ENCODE peak calls at places on chromosomes 3 and 15, in five cellular contexts. T, I, J, K and W are unnamed samples.

GRCh38 chr3:122932251-122932967 is 95.2 kb downstream of the SEMA5B start:
- DNase-seq in T (no peak), I (peak; percentile 49), J (no peak), K (no peak), W (no peak)

GRCh38 chr15:64692166-64692565 is 83.2 kb downstream of the RBPMS2 start:
- DNase-seq in T (no peak), I (no peak), J (no peak), K (no peak), W (no peak)

GRCh38 chr3:36701903-36702374 is 62.4 kb downstream of the DCLK3 start:
- DNase-seq in T (no peak), I (peak; percentile 95), J (no peak), K (no peak), W (no peak)

GRCh38 chr3:195853930-195854478 is 42.3 kb upstream of the MUC4 start:
- DNase-seq in T (no peak), I (no peak), J (no peak), K (no peak), W (no peak)

GRCh38 chr3:14457999-14458398 is 55.6 kb downstream of the SLC6A6 start:
- DNase-seq in T (no peak), I (no peak), J (no peak), K (no peak), W (no peak)

GRCh38 chr15:52790166-52790708 is at the start of gene ONECUT1:
- DNase-seq in T (peak; percentile 87), I (peak; percentile 33), J (peak; percentile 81), K (peak; percentile 74), W (no peak)

GRCh38 chr3:51340989-51341636 is 44.0 kb upstream of the MANF start:
- DNase-seq in T (no peak), I (peak; percentile 49), J (no peak), K (no peak), W (no peak)

GRCh38 chr15:73575636-73576247 is 57.4 kb downstream of the NPTN start:
- DNase-seq in T (no peak), I (peak; percentile 61), J (no peak), K (no peak), W (no peak)

GRCh38 chr15:100200287-100200772 is 141.4 kb downstream of the ADAMTS17 start:
- DNase-seq in T (no peak), I (no peak), J (no peak), K (no peak), W (no peak)

GRCh38 chr3:65334045-65334665 is 646.4 kb upstream of the ADAMTS9 start:
- DNase-seq in T (no peak), I (peak; percentile 6), J (no peak), K (no peak), W (no peak)

GRCh38 chr3:174659516-174659915 is 199.6 kb upstream of the NAALADL2 start:
- DNase-seq in T (no peak), I (no peak), J (peak; percentile 8), K (no peak), W (no peak)

GRCh38 chr3:169153614-169154013 is 509.9 kb downstream of the MECOM start:
- DNase-seq in T (no peak), I (no peak), J (no peak), K (no peak), W (no peak)

GRCh38 chr15:30953731-30954378 is 37.6 kb downstream of the MTMR10 start:
- DNase-seq in T (no peak), I (peak; percentile 97), J (no peak), K (no peak), W (no peak)

GRCh38 chr3:160381470-160381869 is 17.6 kb downstream of the IFT80 start:
- DNase-seq in T (no peak), I (peak; percentile 54), J (no peak), K (no peak), W (no peak)

GRCh38 chr15:92596623-92597022 is 59.0 kb downstream of the FAM174B start:
- DNase-seq in T (no peak), I (no peak), J (no peak), K (no peak), W (no peak)

GRCh38 chr15:92591275-92591674 is 64.3 kb downstream of the FAM174B start:
- DNase-seq in T (no peak), I (no peak), J (no peak), K (no peak), W (no peak)

GRCh38 chr15:92597548-92597947 is 58.0 kb downstream of the FAM174B start:
- DNase-seq in T (no peak), I (no peak), J (no peak), K (no peak), W (no peak)

GRCh38 chr15:92599394-92599970 is 56.1 kb downstream of the FAM174B start:
- DNase-seq in T (no peak), I (peak; percentile 6), J (no peak), K (no peak), W (no peak)

DNA sequence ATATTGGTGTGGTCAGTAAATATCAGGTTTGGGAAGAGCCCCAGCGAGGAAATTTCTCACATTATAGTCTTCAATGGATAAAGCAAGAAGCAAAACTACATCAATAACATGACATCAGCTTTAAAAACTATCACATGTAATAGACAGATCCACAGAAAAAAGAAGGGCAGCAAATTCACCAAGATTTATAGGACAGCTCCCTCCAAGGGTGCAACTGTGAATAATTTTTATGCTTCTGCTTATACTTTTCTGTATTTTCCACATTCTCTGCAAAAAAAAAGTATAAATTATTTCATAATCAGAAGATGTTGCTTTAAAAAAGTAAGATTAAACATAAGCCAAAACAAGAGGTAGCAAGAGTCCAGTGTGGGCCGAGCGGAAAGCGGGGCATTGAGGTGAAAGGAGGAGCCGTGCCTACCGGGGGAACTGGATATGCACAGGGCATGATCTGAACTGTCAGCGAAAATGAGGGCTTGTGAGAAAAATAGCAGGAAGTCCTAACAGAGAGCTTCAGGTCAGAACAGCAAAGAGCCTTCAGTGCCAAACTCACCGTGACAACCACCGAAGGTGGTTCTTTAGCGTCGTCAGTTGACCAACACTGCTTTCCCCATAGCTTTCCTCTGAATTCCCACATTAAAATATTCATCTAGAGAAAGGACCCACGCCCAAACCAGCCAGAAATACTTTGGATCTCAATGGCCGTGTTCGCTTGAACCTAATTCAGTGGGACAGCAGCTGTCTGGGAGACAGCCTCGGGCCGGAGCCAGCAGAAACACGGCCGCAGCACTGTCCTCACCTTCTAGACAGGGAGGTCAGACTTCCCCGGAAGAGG is 59.9 kb downstream of the FAM174B start:
- DNase-seq in T (no peak), I (no peak), J (no peak), K (no peak), W (no peak)
- TF ChIP-seq CTCF in T (no peak), I (no peak), J (no peak), K (no peak), W (no peak)

GRCh38 chr3:100710355-100711198 is 1.3 kb downstream of the TFG start:
- DNase-seq in T (peak; percentile 64), I (peak; percentile 83), J (peak; percentile 58), K (peak; percentile 21), W (no peak)
- TF ChIP-seq CTCF in T (no peak), I (peak; percentile 38), J (peak; percentile 42), K (no peak), W (no peak)

DNA sequence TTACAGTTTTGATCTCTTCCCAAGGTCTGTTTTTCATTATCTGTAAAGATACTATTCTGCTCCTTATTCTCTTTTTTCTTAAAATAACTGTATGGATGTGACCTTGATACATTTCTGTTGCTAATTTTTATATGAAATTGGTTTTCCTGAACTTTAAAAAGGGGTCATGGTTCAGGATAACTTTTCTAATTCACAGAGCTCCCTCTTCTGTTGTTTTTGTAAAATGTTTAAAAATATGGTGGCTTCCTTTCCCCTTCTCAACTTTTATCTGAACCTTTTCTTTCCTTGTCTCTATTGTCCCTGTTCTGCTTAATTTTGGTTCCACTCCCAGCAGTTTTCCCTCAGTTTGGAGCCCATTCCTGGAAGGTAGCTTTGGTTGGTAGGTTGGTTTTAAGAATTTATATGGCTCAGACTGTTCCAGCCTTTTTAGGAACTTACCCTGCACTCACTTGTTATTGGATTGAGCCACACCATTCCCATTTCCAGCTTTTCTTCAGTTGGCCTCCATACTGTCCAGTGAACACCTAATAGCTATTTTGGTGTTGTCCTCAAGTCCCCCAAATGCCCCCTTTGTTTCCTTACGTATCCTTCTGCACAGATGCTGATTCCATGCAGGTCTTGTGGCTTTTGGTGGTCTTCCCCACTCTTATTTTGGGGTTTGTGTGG is 70.3 kb downstream of the SLMAP start:
- DNase-seq in T (no peak), I (peak; percentile 33), J (no peak), K (no peak), W (no peak)
- TF ChIP-seq CTCF in T (no peak), I (peak; percentile 11), J (no peak), K (no peak), W (no peak)

DNA sequence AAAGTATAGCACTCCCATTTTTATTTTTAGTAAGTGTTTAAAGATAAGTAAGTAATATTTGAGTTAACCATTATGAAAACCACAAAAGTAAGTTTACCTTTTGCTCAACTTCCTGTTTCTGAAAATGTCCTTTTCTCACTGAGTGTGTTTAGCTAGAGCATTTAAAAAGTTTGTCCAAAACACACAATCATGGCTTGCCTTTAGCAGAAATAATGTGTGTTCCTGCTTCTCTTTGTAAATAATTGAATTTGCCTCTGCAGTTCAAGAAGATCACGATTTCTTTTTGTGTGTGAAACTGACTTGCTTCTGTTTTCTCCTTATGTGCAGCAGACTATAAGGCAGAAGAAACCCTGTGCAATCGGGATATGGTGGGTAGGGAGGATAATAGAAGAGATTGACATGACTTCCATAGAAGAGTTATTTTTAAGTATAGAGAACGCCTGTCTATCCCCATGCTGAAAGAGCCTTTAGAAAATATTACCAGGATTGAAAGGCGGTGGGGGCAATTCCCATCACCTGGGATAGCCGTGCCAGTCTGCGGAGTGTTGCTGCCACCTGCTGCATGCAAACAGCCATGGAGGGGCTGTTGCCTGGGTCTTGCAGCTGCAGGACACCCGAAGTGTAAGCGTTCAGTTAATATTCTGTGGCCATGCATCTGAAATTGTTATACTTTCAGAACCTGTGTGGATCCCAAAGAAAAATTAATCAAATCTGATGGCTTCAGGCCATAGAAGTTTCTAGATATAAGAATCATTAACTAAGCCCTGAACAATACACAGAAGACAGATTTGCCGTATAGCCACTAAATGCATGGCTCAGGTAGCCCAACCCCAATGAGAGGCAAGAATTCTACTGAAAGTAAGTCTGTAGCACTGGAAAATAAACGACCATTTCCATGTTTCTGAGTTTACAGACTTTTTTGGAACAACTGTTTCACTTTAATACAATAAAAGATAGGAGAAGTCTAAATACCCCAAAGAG is 2.4 kb upstream of the CD96 start:
- DNase-seq in T (peak; percentile 28), I (peak; percentile 58), J (peak; percentile 75), K (peak; percentile 32), W (no peak)
- TF ChIP-seq CTCF in T (peak; percentile 67), I (peak; percentile 78), J (peak; percentile 95), K (no peak), W (no peak)

GRCh38 chr3:146818301-146818700 is 213.2 kb upstream of the PLSCR5 start:
- DNase-seq in T (no peak), I (no peak), J (no peak), K (no peak), W (no peak)

GRCh38 chr3:146814601-146815315 is 209.6 kb upstream of the PLSCR5 start:
- DNase-seq in T (no peak), I (peak; percentile 78), J (no peak), K (no peak), W (no peak)

GRCh38 chr3:146813496-146813895 is 208.3 kb upstream of the PLSCR5 start:
- DNase-seq in T (no peak), I (peak; percentile 13), J (no peak), K (no peak), W (no peak)

GRCh38 chr3:146818866-146819265 is 213.7 kb upstream of the PLSCR5 start:
- DNase-seq in T (no peak), I (no peak), J (no peak), K (no peak), W (no peak)

GRCh38 chr3:146817705-146818104 is 212.6 kb upstream of the PLSCR5 start:
- DNase-seq in T (no peak), I (peak; percentile 67), J (no peak), K (no peak), W (no peak)
- TF ChIP-seq CTCF in T (no peak), I (peak; percentile 36), J (no peak), K (no peak), W (no peak)